ENCODE peak calls at places on chromosomes 16 and 17, in seven cellular contexts. F is Calu3, H is RWPE1, C is GF-D8, V is NCI-H1436, Q is progenitor cell of endocrine pancreas, U is D341Med. E is an unnamed sample.

GRCh38 chr16:31664683-31665482 is 137.2 kb downstream of the AHSP start:
- DNase-seq in F (no peak), H (peak; percentile 45), C (no peak), V (no peak), Q (no peak), U (no peak), E (no peak)

GRCh38 chr16:87350681-87351319 is 32.8 kb downstream of the FBXO31 start:
- DNase-seq in F (no peak), H (no peak), C (no peak), V (no peak), Q (no peak), U (no peak), E (peak; percentile 56)

GRCh38 chr17:82228278-82228841 is 482 bp upstream of the SLC16A3 start:
- DNase-seq in F (no peak), H (no peak), C (peak; percentile 54), V (no peak), Q (no peak), U (no peak), E (no peak)

GRCh38 chr17:68319420-68320162 is 28.3 kb downstream of the ARSG start:
- DNase-seq in F (no peak), H (no peak), C (no peak), V (no peak), Q (no peak), U (no peak), E (no peak)

GRCh38 chr17:16953841-16954240 is 18.1 kb downstream of the TNFRSF13B start:
- DNase-seq in F (no peak), H (no peak), C (no peak), V (no peak), Q (no peak), U (no peak), E (no peak)

GRCh38 chr17:83196088-83196765 is 116.8 kb downstream of the METRNL start:
- DNase-seq in F (no peak), H (no peak), C (peak; percentile 14), V (no peak), Q (no peak), U (peak; percentile 41), E (no peak)

GRCh38 chr16:84065536-84066132 is 23.0 kb upstream of the SLC38A8 start:
- DNase-seq in F (peak; percentile 60), H (peak; percentile 40), C (no peak), V (peak; percentile 55), Q (peak; percentile 26), U (peak; percentile 65), E (peak; percentile 53)

GRCh38 chr17:28892024-28892423 is 5.5 kb downstream of the FLOT2 start:
- DNase-seq in F (no peak), H (no peak), C (no peak), V (no peak), Q (no peak), U (no peak), E (no peak)

GRCh38 chr17:76884995-76885896 is 17.0 kb downstream of the MGAT5B start:
- DNase-seq in F (no peak), H (no peak), C (no peak), V (no peak), Q (no peak), U (no peak), E (no peak)

E was measured in hippocampal formation.